ENCODE peak calls at places on chromosome 1, in seven cellular contexts. R is psoas muscle, J is CD14-positive monocyte, F is transverse colon, Q is K562, C is GM10248, B is endothelial cell. A is an unnamed sample.
A peak's percentile ranks its signal among the peaks of the same experiment; 100 is the strongest.

GRCh38 chr1:205512059-205513045 is 7.9 kb downstream of the CDK18 start:
- DNase-seq in R (peak; percentile 74), J (peak; percentile 56), B (no peak), F (no peak), Q (no peak), C (no peak), A (peak; percentile 13)

GRCh38 chr1:233782932-233783586 is 121.4 kb upstream of the SLC35F3 start:
- DNase-seq in Q (no peak), R (no peak), J (no peak), F (no peak), C (no peak), B (no peak), A (no peak)

GRCh38 chr1:238898856-238899255 is 487.5 kb upstream of the CHRM3 start:
- DNase-seq in R (no peak), B (no peak), J (no peak), C (no peak), F (no peak), Q (no peak), A (peak; percentile 71)

GRCh38 chr1:10288059-10288615 is 77.8 kb downstream of the KIF1B start:
- DNase-seq in C (no peak), R (no peak), J (no peak), F (no peak), Q (no peak), B (no peak), A (no peak)

GRCh38 chr1:244210884-244211558 is 159.9 kb downstream of the ZBTB18 start:
- DNase-seq in B (peak; percentile 64), J (no peak), F (no peak), Q (peak; percentile 38), C (no peak), R (no peak), A (no peak)

GRCh38 chr1:214603819-214604252 is 841 bp downstream of the CENPF start:
- DNase-seq in F (no peak), J (no peak), C (peak; percentile 13), B (no peak), Q (peak; percentile 33), R (no peak), A (no peak)

GRCh38 chr1:212987702-212988322 is 27.9 kb downstream of the ANGEL2 start:
- DNase-seq in Q (no peak), R (no peak), J (no peak), C (no peak), F (no peak), B (no peak), A (peak; percentile 65)

GRCh38 chr1:85584264-85584781 is 3.8 kb downstream of the CCN1 start:
- DNase-seq in F (no peak), J (no peak), C (no peak), R (no peak), B (no peak), Q (no peak), A (peak; percentile 90)

GRCh38 chr1:227136210-227136609 is 182.1 kb downstream of the CDC42BPA start:
- DNase-seq in Q (no peak), C (no peak), B (no peak), J (no peak), F (no peak), R (no peak), A (no peak)

GRCh38 chr1:179806333-179806732 is 63.2 kb downstream of the FAM163A start:
- DNase-seq in F (no peak), Q (no peak), J (no peak), C (no peak), B (no peak), R (no peak), A (no peak)

GRCh38 chr1:12460911-12461621 is 156.9 kb downstream of the DHRS3 start:
- DNase-seq in R (no peak), F (peak; percentile 39), C (no peak), B (no peak), Q (peak; percentile 41), J (no peak), A (no peak)

GRCh38 chr1:30148676-30149075 is 574.7 kb downstream of the MATN1 start:
- DNase-seq in C (no peak), F (no peak), R (no peak), J (no peak), B (no peak), Q (no peak), A (no peak)

GRCh38 chr1:195939844-195940243 is 668.4 kb downstream of the KCNT2 start:
- DNase-seq in J (no peak), C (no peak), Q (no peak), B (no peak), F (no peak), R (no peak), A (peak; percentile 49)
- TF ChIP-seq CTCF in J (no peak), C (no peak), Q (peak; percentile 38), B (no peak), F (no peak), R (no peak), A (peak; percentile 62)

DNA sequence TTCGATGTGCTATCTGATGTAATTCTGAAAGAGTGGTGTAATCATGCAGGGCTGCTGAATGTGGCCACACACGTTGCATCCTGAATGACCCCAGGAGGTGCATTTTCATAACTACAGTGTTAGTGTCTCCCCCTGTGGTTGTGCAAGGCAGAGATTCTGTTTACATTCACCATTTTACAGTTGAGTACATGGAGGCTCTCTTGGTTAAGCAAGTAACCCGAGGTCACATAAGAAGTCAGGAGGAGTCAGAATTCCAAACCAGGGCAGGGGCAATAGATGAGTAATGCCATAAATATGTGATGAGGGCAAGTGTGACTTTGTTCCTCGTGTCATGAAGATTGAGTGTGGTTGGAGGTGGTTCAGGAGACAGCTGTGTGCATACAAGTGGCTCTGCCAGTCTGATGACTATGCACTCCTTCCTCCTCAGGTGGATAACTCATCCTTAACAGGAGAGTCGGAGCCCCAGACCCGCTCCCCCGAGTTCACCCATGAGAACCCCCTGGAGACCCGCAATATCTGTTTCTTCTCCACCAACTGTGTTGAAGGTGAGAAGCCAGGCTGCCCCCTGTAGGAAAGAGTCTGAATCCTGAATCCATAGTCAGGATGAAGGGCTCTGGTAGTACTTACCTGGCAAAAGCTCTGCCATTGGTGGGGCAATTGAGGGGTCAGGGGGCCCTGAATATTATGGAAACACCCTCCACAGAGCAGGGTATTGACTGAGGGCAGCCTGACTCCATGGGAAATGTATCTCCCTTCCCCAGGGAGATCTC is 9.3 kb downstream of the ATP1A2 start:
- DNase-seq in C (no peak), Q (no peak), R (peak; percentile 72), F (no peak), J (no peak), B (no peak), A (peak; percentile 92)
- TF ChIP-seq CTCF in C (no peak), Q (peak; percentile 11), R (no peak), F (no peak), J (no peak), B (no peak), A (peak; percentile 33)

GRCh38 chr1:169601096-169601881 is 15.0 kb upstream of the F5 start:
- DNase-seq in B (no peak), R (no peak), J (no peak), F (no peak), C (peak; percentile 28), Q (peak; percentile 17), A (peak; percentile 34)

GRCh38 chr1:169608231-169608630 is 21.7 kb downstream of the SELP start:
- DNase-seq in Q (no peak), B (no peak), F (no peak), R (no peak), J (no peak), C (no peak), A (no peak)

GRCh38 chr1:169610858-169611257 is 19.1 kb downstream of the SELP start:
- DNase-seq in F (no peak), J (no peak), R (no peak), C (no peak), Q (no peak), B (no peak), A (no peak)

GRCh38 chr1:169610110-169610509 is 19.8 kb downstream of the SELP start:
- DNase-seq in Q (no peak), F (no peak), B (no peak), J (no peak), R (no peak), C (no peak), A (no peak)

DNA sequence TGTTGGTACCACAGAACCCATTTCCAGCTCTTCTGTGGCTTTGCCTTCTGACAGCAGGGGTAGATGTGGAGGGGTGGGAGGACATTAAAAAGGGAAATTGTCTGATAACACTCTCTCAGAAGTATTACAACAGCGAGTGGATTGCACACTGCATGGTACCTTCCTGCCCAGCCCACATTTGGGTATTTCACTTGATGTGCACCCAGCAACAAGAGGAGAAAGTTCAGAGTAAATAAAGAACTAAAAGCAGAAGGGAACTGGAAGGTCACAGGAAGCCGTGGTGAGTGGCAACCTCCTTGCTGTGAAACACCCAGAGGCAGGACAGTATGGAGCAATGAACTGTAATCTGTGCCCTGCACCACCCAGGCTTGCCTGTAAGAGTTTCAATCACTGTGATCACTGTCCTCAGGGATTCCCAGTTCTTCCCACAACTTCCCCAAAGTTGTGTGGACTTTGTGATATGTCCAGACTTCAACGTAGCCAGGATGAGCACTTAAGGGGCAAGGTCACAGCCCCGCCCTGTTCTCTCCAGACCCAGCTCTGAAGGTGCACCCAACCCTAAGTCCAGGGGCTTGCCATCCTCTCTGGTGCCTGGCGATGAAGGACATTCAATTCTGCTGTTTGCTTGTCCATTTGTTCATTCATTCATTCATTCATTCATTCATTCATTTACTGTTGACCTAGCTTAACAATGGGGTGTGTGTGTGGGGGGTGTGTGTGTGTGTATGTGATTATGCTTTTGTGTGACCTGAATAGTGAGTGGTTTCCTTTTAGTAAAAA is 18.7 kb upstream of the F5 start:
- DNase-seq in F (no peak), C (no peak), Q (no peak), R (no peak), B (no peak), J (peak; percentile 85), A (no peak)
- TF ChIP-seq CTCF in F (no peak), C (no peak), Q (no peak), R (no peak), B (no peak), J (no peak), A (no peak)

GRCh38 chr1:88659552-88659951 is 24.5 kb upstream of the PKN2 start:
- DNase-seq in R (no peak), C (no peak), B (no peak), J (no peak), Q (no peak), F (no peak), A (no peak)

GRCh38 chr1:88658419-88658818 is 25.7 kb upstream of the PKN2 start:
- DNase-seq in Q (no peak), F (no peak), B (no peak), C (no peak), R (no peak), J (no peak), A (peak; percentile 53)

GRCh38 chr1:88655145-88655544 is 28.9 kb upstream of the PKN2 start:
- DNase-seq in B (no peak), Q (no peak), C (no peak), J (no peak), F (no peak), R (no peak), A (no peak)

GRCh38 chr1:88650676-88651418 is 33.2 kb upstream of the PKN2 start:
- DNase-seq in J (no peak), C (no peak), Q (no peak), F (no peak), R (no peak), B (no peak), A (peak; percentile 33)

GRCh38 chr1:88655685-88656299 is 28.3 kb upstream of the PKN2 start:
- DNase-seq in C (peak; percentile 20), B (no peak), R (no peak), J (no peak), F (no peak), Q (peak; percentile 18), A (peak; percentile 25)
- TF ChIP-seq CTCF in C (peak; percentile 38), B (peak; percentile 94), R (peak; percentile 74), J (peak; percentile 83), F (peak; percentile 52), Q (peak; percentile 68), A (peak; percentile 26)

A was measured in bronchial epithelial cell.